ENCODE peak calls at places on chromosomes 2 and 18, in six cellular contexts. One of them, this sample, is unnamed.

GRCh38 chr2:46482490-46482889 is 3.1 kb downstream of the TMEM247 start:
- DNase-seq in IMR-90: no peak
- DNase-seq in neuronal stem cell: no peak
- DNase-seq in mesenchymal stem cell: no peak
- DNase-seq in H1: no peak
- DNase-seq in trophoblast cell: no peak
- DNase-seq in this sample: no peak

GRCh38 chr18:48033770-48034650 is 103.6 kb upstream of the SMAD2 start:
- DNase-seq in IMR-90: no peak
- DNase-seq in neuronal stem cell: no peak
- DNase-seq in mesenchymal stem cell: no peak
- DNase-seq in H1: no peak
- DNase-seq in trophoblast cell: no peak
- DNase-seq in this sample: no peak

GRCh38 chr2:25215948-25216679 is 47.7 kb upstream of the POMC start:
- DNase-seq in IMR-90: no peak
- DNase-seq in neuronal stem cell: peak
- DNase-seq in mesenchymal stem cell: peak
- DNase-seq in H1: peak
- DNase-seq in trophoblast cell: peak
- DNase-seq in this sample: peak

GRCh38 chr2:178449700-178450573 is 1.0 kb downstream of the PRKRA start:
- DNase-seq in IMR-90: peak
- DNase-seq in neuronal stem cell: peak
- DNase-seq in mesenchymal stem cell: peak
- DNase-seq in H1: no peak
- DNase-seq in trophoblast cell: peak
- DNase-seq in this sample: no peak

GRCh38 chr18:78813156-78813555 is 166.5 kb upstream of the SALL3 start:
- DNase-seq in IMR-90: no peak
- DNase-seq in neuronal stem cell: no peak
- DNase-seq in mesenchymal stem cell: no peak
- DNase-seq in H1: no peak
- DNase-seq in trophoblast cell: no peak
- DNase-seq in this sample: peak

GRCh38 chr2:33015421-33016142 is 68.8 kb downstream of the LTBP1 start:
- DNase-seq in IMR-90: peak
- DNase-seq in neuronal stem cell: no peak
- DNase-seq in mesenchymal stem cell: peak
- DNase-seq in H1: no peak
- DNase-seq in trophoblast cell: no peak
- DNase-seq in this sample: no peak

GRCh38 chr2:7417845-7418244 is 500.6 kb downstream of the RNF144A start:
- DNase-seq in IMR-90: no peak
- DNase-seq in neuronal stem cell: no peak
- DNase-seq in mesenchymal stem cell: no peak
- DNase-seq in H1: no peak
- DNase-seq in trophoblast cell: no peak
- DNase-seq in this sample: no peak

GRCh38 chr2:237483018-237483731 is 3.9 kb upstream of the MLPH start:
- DNase-seq in IMR-90: peak
- DNase-seq in neuronal stem cell: no peak
- DNase-seq in mesenchymal stem cell: peak
- DNase-seq in H1: no peak
- DNase-seq in trophoblast cell: peak
- DNase-seq in this sample: no peak

GRCh38 chr2:9385841-9386240 is 37.5 kb downstream of the ITGB1BP1 start:
- DNase-seq in IMR-90: no peak
- DNase-seq in neuronal stem cell: no peak
- DNase-seq in mesenchymal stem cell: no peak
- DNase-seq in H1: no peak
- DNase-seq in trophoblast cell: no peak
- DNase-seq in this sample: no peak

GRCh38 chr2:126831234-126832005 is 67.3 kb upstream of the TEX51 start:
- DNase-seq in IMR-90: peak
- DNase-seq in neuronal stem cell: no peak
- DNase-seq in mesenchymal stem cell: peak
- DNase-seq in H1: no peak
- DNase-seq in trophoblast cell: no peak
- DNase-seq in this sample: no peak

GRCh38 chr2:17892726-17893534 is 14.5 kb downstream of the KCNS3 start:
- DNase-seq in IMR-90: no peak
- DNase-seq in neuronal stem cell: no peak
- DNase-seq in mesenchymal stem cell: no peak
- DNase-seq in H1: no peak
- DNase-seq in trophoblast cell: no peak
- DNase-seq in this sample: peak

GRCh38 chr2:23712756-23713151 is 214.2 kb downstream of the ATAD2B start:
- DNase-seq in IMR-90: no peak
- DNase-seq in neuronal stem cell: no peak
- DNase-seq in mesenchymal stem cell: no peak
- DNase-seq in H1: peak
- DNase-seq in trophoblast cell: no peak
- DNase-seq in this sample: peak

GRCh38 chr2:8312861-8313768 is 368.7 kb upstream of the ID2 start:
- DNase-seq in IMR-90: peak
- DNase-seq in neuronal stem cell: peak
- DNase-seq in mesenchymal stem cell: peak
- DNase-seq in H1: peak
- DNase-seq in trophoblast cell: no peak
- DNase-seq in this sample: peak

GRCh38 chr18:58058720-58059119 is 14.7 kb downstream of the NEDD4L start:
- DNase-seq in IMR-90: peak
- DNase-seq in neuronal stem cell: no peak
- DNase-seq in mesenchymal stem cell: peak
- DNase-seq in H1: no peak
- DNase-seq in trophoblast cell: no peak
- DNase-seq in this sample: no peak

GRCh38 chr2:121634354-121635307 is 14.6 kb downstream of the CLASP1 start:
- DNase-seq in IMR-90: peak
- DNase-seq in neuronal stem cell: no peak
- DNase-seq in mesenchymal stem cell: peak
- DNase-seq in H1: no peak
- DNase-seq in trophoblast cell: no peak
- DNase-seq in this sample: no peak

GRCh38 chr2:199602271-199602895 is 144.6 kb upstream of the SATB2 start:
- DNase-seq in IMR-90: no peak
- DNase-seq in neuronal stem cell: no peak
- DNase-seq in mesenchymal stem cell: no peak
- DNase-seq in H1: no peak
- DNase-seq in trophoblast cell: no peak
- DNase-seq in this sample: peak

GRCh38 chr18:74558096-74558495 is 23.8 kb downstream of the CNDP1 start:
- DNase-seq in IMR-90: no peak
- DNase-seq in neuronal stem cell: no peak
- DNase-seq in mesenchymal stem cell: no peak
- DNase-seq in H1: no peak
- DNase-seq in trophoblast cell: no peak
- DNase-seq in this sample: no peak

GRCh38 chr18:3726241-3726951 is 276.4 kb downstream of the TGIF1 start:
- DNase-seq in IMR-90: no peak
- DNase-seq in neuronal stem cell: no peak
- DNase-seq in mesenchymal stem cell: no peak
- DNase-seq in H1: no peak
- DNase-seq in trophoblast cell: no peak
- DNase-seq in this sample: no peak
- H4K91ac ChIP-seq in IMR-90: no peak
- H4K91ac ChIP-seq in neuronal stem cell: no peak
- H4K91ac ChIP-seq in mesenchymal stem cell: no peak
- H4K91ac ChIP-seq in H1: no peak
- H4K91ac ChIP-seq in trophoblast cell: no peak
- H4K91ac ChIP-seq in this sample: no peak

DNA sequence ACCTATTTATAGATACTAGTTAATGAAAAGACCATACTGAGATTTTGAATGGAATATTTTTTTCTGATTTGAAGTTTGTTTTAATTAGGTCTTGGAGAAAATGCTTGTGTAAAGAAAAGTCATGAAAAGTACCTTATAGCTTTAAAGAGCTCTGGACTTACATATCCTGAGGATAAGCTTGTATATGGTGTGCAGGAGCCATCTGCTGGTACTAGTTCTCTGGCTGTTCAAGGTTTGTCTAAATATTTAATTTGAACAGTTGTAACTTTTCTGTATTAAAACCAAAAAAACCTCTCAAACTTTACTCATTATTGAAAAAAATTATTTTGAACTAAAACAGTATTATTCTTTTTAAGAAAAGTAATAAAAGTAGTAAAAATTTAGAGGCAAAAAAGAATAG is 50.2 kb downstream of the UBR3 start:
- DNase-seq in IMR-90: peak
- DNase-seq in neuronal stem cell: no peak
- DNase-seq in mesenchymal stem cell: peak
- DNase-seq in H1: no peak
- DNase-seq in trophoblast cell: no peak
- DNase-seq in this sample: no peak
- H4K91ac ChIP-seq in IMR-90: no peak
- H4K91ac ChIP-seq in neuronal stem cell: no peak
- H4K91ac ChIP-seq in mesenchymal stem cell: no peak
- H4K91ac ChIP-seq in H1: no peak
- H4K91ac ChIP-seq in trophoblast cell: no peak
- H4K91ac ChIP-seq in this sample: no peak

GRCh38 chr2:206105038-206105437 is 19.1 kb upstream of the INO80D start:
- DNase-seq in IMR-90: no peak
- DNase-seq in neuronal stem cell: no peak
- DNase-seq in mesenchymal stem cell: no peak
- DNase-seq in H1: peak
- DNase-seq in trophoblast cell: no peak
- DNase-seq in this sample: no peak
- H4K91ac ChIP-seq in IMR-90: no peak
- H4K91ac ChIP-seq in neuronal stem cell: no peak
- H4K91ac ChIP-seq in mesenchymal stem cell: no peak
- H4K91ac ChIP-seq in H1: no peak
- H4K91ac ChIP-seq in trophoblast cell: no peak
- H4K91ac ChIP-seq in this sample: no peak

GRCh38 chr2:11481426-11481788 is 15.4 kb upstream of the E2F6 start:
- DNase-seq in IMR-90: no peak
- DNase-seq in neuronal stem cell: no peak
- DNase-seq in mesenchymal stem cell: no peak
- DNase-seq in H1: no peak
- DNase-seq in trophoblast cell: no peak
- DNase-seq in this sample: no peak
- H4K91ac ChIP-seq in IMR-90: no peak
- H4K91ac ChIP-seq in neuronal stem cell: no peak
- H4K91ac ChIP-seq in mesenchymal stem cell: no peak
- H4K91ac ChIP-seq in H1: no peak
- H4K91ac ChIP-seq in trophoblast cell: no peak
- H4K91ac ChIP-seq in this sample: no peak

GRCh38 chr2:95323347-95324155 is 26.4 kb downstream of the KCNIP3 start:
- DNase-seq in IMR-90: no peak
- DNase-seq in neuronal stem cell: no peak
- DNase-seq in mesenchymal stem cell: no peak
- DNase-seq in H1: peak
- DNase-seq in trophoblast cell: peak
- DNase-seq in this sample: peak
- H4K91ac ChIP-seq in IMR-90: no peak
- H4K91ac ChIP-seq in neuronal stem cell: no peak
- H4K91ac ChIP-seq in mesenchymal stem cell: no peak
- H4K91ac ChIP-seq in H1: no peak
- H4K91ac ChIP-seq in trophoblast cell: no peak
- H4K91ac ChIP-seq in this sample: no peak

GRCh38 chr18:7748252-7749000 is 181.3 kb downstream of the PTPRM start:
- DNase-seq in IMR-90: no peak
- DNase-seq in neuronal stem cell: no peak
- DNase-seq in mesenchymal stem cell: no peak
- DNase-seq in H1: no peak
- DNase-seq in trophoblast cell: no peak
- DNase-seq in this sample: no peak
- H4K91ac ChIP-seq in IMR-90: no peak
- H4K91ac ChIP-seq in neuronal stem cell: no peak
- H4K91ac ChIP-seq in mesenchymal stem cell: peak
- H4K91ac ChIP-seq in H1: no peak
- H4K91ac ChIP-seq in trophoblast cell: peak
- H4K91ac ChIP-seq in this sample: no peak